ENCODE peak calls at places on chromosome 20, in four cellular contexts. L is A549, A is tibial artery, O is tibial nerve. F is an unnamed sample. For H3K4me1, the result is how much of the 10 kb centered on the place peaks cover.

GRCh38 chr20:38805958-38806854 is 709 bp downstream of the PPP1R16B start:
- DNase-seq in L (no peak), A (no peak), O (no peak), F (no peak)

GRCh38 chr20:61949714-61950630 is 115.7 kb downstream of the TAF4 start:
- DNase-seq in L (no peak), A (no peak), O (no peak), F (no peak)

GRCh38 chr20:46827718-46828458 is 66.8 kb upstream of the EYA2 start:
- DNase-seq in L (no peak), A (no peak), O (no peak), F (no peak)

GRCh38 chr20:22106308-22106938 is 401.0 kb downstream of the PAX1 start:
- DNase-seq in L (peak), A (no peak), O (no peak), F (no peak)

GRCh38 chr20:36149469-36149868 is 5.1 kb upstream of the EPB41L1 start:
- DNase-seq in L (no peak), A (peak), O (no peak), F (peak)

GRCh38 chr20:1345030-1345755 is 16.3 kb upstream of the SDCBP2 start:
- DNase-seq in L (no peak), A (no peak), O (no peak), F (no peak)

GRCh38 chr20:43751167-43752050 is 24.6 kb upstream of the GTSF1L start:
- DNase-seq in L (no peak), A (no peak), O (no peak), F (no peak)

GRCh38 chr20:25534845-25535244 is 50.5 kb downstream of the NINL start:
- DNase-seq in L (no peak), A (no peak), O (no peak), F (no peak)

GRCh38 chr20:56257604-56258003 is 9.1 kb downstream of the MC3R start:
- DNase-seq in L (no peak), A (no peak), O (no peak), F (no peak)

GRCh38 chr20:59962155-59962554 is 3.9 kb downstream of the CDH26 start:
- DNase-seq in L (no peak), A (no peak), O (no peak), F (no peak)

GRCh38 chr20:33209789-33210188 is 7.4 kb upstream of the BPIFA3 start:
- DNase-seq in L (peak), A (peak), O (peak), F (peak)

GRCh38 chr20:48637461-48637860 is 190.3 kb downstream of the PREX1 start:
- DNase-seq in L (no peak), A (no peak), O (no peak), F (no peak)

GRCh38 chr20:53884859-53885654 is 185.3 kb downstream of the BCAS1 start:
- DNase-seq in L (no peak), A (no peak), O (no peak), F (no peak)

GRCh38 chr20:10761232-10761631 is 87.4 kb upstream of the JAG1 start:
- DNase-seq in L (no peak), A (no peak), O (no peak), F (no peak)
- H3K4me3 ChIP-seq in L (no peak), A (no peak), O (no peak), F (no peak)

DNA sequence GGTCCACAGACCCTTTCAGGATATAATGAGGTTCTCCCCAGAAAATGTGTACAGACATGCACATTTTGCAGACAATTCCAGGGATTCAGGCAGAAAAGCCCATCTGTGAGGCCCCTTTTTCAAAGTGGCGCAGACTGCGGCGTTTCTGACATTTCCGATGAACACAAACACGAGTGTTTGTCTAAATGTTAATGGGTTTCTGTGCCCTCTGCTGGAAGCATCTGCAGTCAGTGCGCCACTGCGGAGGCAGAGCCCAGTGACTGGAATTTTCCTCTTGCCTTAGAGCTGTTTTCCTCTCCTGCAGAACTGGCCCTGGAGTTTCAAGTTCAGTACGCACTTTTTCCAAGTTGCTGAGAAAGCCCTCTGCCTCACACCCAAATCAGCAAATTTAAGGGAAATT is 15.3 kb downstream of the ANKRD60 start:
- DNase-seq in L (peak), A (no peak), O (no peak), F (no peak)
- TF ChIP-seq CTCF in L (peak), A (no peak), O (no peak), F (no peak)

GRCh38 chr20:63361507-63362425 is 617 bp upstream of the CHRNA4 start:
- DNase-seq in L (no peak), A (no peak), O (no peak), F (peak)
- H3K4me1 ChIP-seq in L (under half), A (under half), O (under half), F (under half)

GRCh38 chr20:63471719-63472158 is 716 bp downstream of the KCNQ2 start:
- DNase-seq in L (no peak), A (no peak), O (no peak), F (no peak)

GRCh38 chr20:63472159-63472811 is at the start of gene KCNQ2:
- DNase-seq in L (no peak), A (no peak), O (no peak), F (no peak)

GRCh38 chr20:63470410-63470809 is 2.0 kb downstream of the KCNQ2 start:
- DNase-seq in L (no peak), A (no peak), O (no peak), F (no peak)

GRCh38 chr20:63469713-63470101 is 2.7 kb downstream of the KCNQ2 start:
- DNase-seq in L (no peak), A (no peak), O (no peak), F (no peak)

DNA sequence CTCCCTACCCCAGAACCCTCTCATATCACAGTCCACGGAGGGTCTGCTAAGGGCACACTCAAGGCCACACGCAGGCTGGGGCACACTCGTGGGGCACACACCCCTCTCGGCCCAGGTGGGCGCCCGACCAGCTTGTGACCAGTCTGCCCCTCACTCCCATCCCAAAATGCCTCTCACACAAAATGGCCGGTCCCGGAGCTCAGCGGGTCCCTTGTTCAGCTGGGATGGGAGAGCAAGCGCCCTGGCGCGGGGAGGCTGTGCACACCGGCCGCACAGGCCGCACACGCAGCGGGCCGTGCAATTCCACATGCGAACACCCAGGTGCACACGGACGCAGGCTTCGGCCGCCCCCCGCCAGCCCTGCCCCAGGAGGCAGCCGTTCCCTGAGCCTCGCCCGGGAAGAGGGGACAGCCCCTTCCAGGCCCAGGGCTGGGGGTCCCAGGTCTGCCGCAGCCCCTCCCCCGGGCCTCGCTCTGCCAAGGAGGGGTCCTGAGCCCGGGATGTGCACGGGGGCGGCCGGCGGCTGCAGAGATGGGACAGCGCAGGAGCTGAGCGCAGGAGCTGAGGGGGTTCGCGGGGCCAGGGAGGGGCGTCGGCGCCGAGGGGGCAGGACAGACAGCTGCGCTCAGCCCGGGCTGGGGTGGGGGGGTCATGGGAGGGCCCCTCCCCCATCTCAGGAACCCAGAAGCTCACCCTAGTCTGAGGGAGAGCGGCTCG is 1.3 kb downstream of the KCNQ2 start:
- DNase-seq in L (no peak), A (no peak), O (no peak), F (no peak)
- H3K4me3 ChIP-seq in L (peak), A (no peak), O (no peak), F (peak)

GRCh38 chr20:19802492-19803158 is 44.6 kb downstream of the RIN2 start:
- DNase-seq in L (peak), A (no peak), O (no peak), F (no peak)
- TF ChIP-seq CTCF in L (peak), A (no peak), O (no peak), F (peak)

GRCh38 chr20:6026051-6026450 is 27.8 kb downstream of the LRRN4 start:
- DNase-seq in L (no peak), A (no peak), O (no peak), F (no peak)
- H3K4me1 ChIP-seq in L (under half), A (under half), O (under half), F (under half)

F was measured in heart right ventricle.